ENCODE peak calls at places on chromosomes 13 and 19, in nine cellular contexts. One of them, this sample, is unnamed. For H3K36me3, the result is how much of the 10 kb centered on the place peaks cover.

GRCh38 chr19:38658462-38659306 is 11.2 kb downstream of the ACTN4 start:
- DNase-seq in thoracic aorta: no peak
- DNase-seq in PC-3: peak
- DNase-seq in CD8-positive, alpha-beta T cell: no peak
- DNase-seq in prostate gland: peak
- DNase-seq in SK-N-SH: no peak
- DNase-seq in IMR-90: peak
- DNase-seq in spleen: no peak
- DNase-seq in uterus: peak
- DNase-seq in this sample: no peak

GRCh38 chr13:54949735-54950134 is 1921.1 kb downstream of the OLFM4 start:
- DNase-seq in thoracic aorta: no peak
- DNase-seq in PC-3: no peak
- DNase-seq in CD8-positive, alpha-beta T cell: no peak
- DNase-seq in prostate gland: no peak
- DNase-seq in SK-N-SH: no peak
- DNase-seq in IMR-90: no peak
- DNase-seq in spleen: no peak
- DNase-seq in uterus: no peak
- DNase-seq in this sample: no peak

GRCh38 chr19:28010656-28011055 is 1202.3 kb downstream of the UQCRFS1 start:
- DNase-seq in thoracic aorta: no peak
- DNase-seq in PC-3: no peak
- DNase-seq in CD8-positive, alpha-beta T cell: no peak
- DNase-seq in prostate gland: no peak
- DNase-seq in SK-N-SH: no peak
- DNase-seq in IMR-90: no peak
- DNase-seq in spleen: no peak
- DNase-seq in uterus: no peak
- DNase-seq in this sample: no peak

GRCh38 chr19:38952395-38953165 is 21.8 kb downstream of the MRPS12 start:
- DNase-seq in thoracic aorta: no peak
- DNase-seq in PC-3: peak
- DNase-seq in CD8-positive, alpha-beta T cell: peak
- DNase-seq in prostate gland: no peak
- DNase-seq in SK-N-SH: no peak
- DNase-seq in IMR-90: peak
- DNase-seq in spleen: peak
- DNase-seq in uterus: no peak
- DNase-seq in this sample: no peak

GRCh38 chr13:76683854-76684253 is 202.4 kb downstream of the KCTD12 start:
- DNase-seq in thoracic aorta: no peak
- DNase-seq in PC-3: no peak
- DNase-seq in CD8-positive, alpha-beta T cell: no peak
- DNase-seq in prostate gland: no peak
- DNase-seq in SK-N-SH: no peak
- DNase-seq in IMR-90: no peak
- DNase-seq in spleen: no peak
- DNase-seq in uterus: no peak
- DNase-seq in this sample: no peak

GRCh38 chr19:16773259-16773658 is 53.6 kb downstream of the NWD1 start:
- DNase-seq in thoracic aorta: no peak
- DNase-seq in PC-3: peak
- DNase-seq in CD8-positive, alpha-beta T cell: no peak
- DNase-seq in prostate gland: no peak
- DNase-seq in SK-N-SH: no peak
- DNase-seq in IMR-90: no peak
- DNase-seq in spleen: no peak
- DNase-seq in uterus: no peak
- DNase-seq in this sample: no peak

GRCh38 chr13:76969488-76970365 is 21.4 kb downstream of the ACOD1 start:
- DNase-seq in thoracic aorta: no peak
- DNase-seq in PC-3: peak
- DNase-seq in CD8-positive, alpha-beta T cell: no peak
- DNase-seq in prostate gland: no peak
- DNase-seq in SK-N-SH: no peak
- DNase-seq in IMR-90: no peak
- DNase-seq in spleen: no peak
- DNase-seq in uterus: no peak
- DNase-seq in this sample: no peak

GRCh38 chr19:12841094-12841493 is 2.8 kb downstream of the MAST1 start:
- DNase-seq in thoracic aorta: no peak
- DNase-seq in PC-3: no peak
- DNase-seq in CD8-positive, alpha-beta T cell: no peak
- DNase-seq in prostate gland: no peak
- DNase-seq in SK-N-SH: peak
- DNase-seq in IMR-90: peak
- DNase-seq in spleen: no peak
- DNase-seq in uterus: no peak
- DNase-seq in this sample: no peak

GRCh38 chr13:37289212-37289935 is 183.9 kb upstream of the CSNK1A1L start:
- DNase-seq in thoracic aorta: no peak
- DNase-seq in PC-3: no peak
- DNase-seq in CD8-positive, alpha-beta T cell: no peak
- DNase-seq in prostate gland: no peak
- DNase-seq in SK-N-SH: no peak
- DNase-seq in IMR-90: no peak
- DNase-seq in spleen: no peak
- DNase-seq in uterus: no peak
- DNase-seq in this sample: no peak

GRCh38 chr19:3243851-3244700 is 19.6 kb downstream of the CELF5 start:
- DNase-seq in thoracic aorta: no peak
- DNase-seq in PC-3: peak
- DNase-seq in CD8-positive, alpha-beta T cell: peak
- DNase-seq in prostate gland: no peak
- DNase-seq in SK-N-SH: no peak
- DNase-seq in IMR-90: peak
- DNase-seq in spleen: no peak
- DNase-seq in uterus: no peak
- DNase-seq in this sample: no peak

GRCh38 chr13:20796791-20797513 is 23.2 kb upstream of the EEF1AKMT1 start:
- DNase-seq in thoracic aorta: no peak
- DNase-seq in PC-3: peak
- DNase-seq in CD8-positive, alpha-beta T cell: no peak
- DNase-seq in prostate gland: no peak
- DNase-seq in SK-N-SH: no peak
- DNase-seq in IMR-90: peak
- DNase-seq in spleen: no peak
- DNase-seq in uterus: no peak
- DNase-seq in this sample: no peak

GRCh38 chr19:55487884-55488687 is at the start of gene SSC5D:
- DNase-seq in thoracic aorta: no peak
- DNase-seq in PC-3: no peak
- DNase-seq in CD8-positive, alpha-beta T cell: no peak
- DNase-seq in prostate gland: no peak
- DNase-seq in SK-N-SH: peak
- DNase-seq in IMR-90: peak
- DNase-seq in spleen: no peak
- DNase-seq in uterus: peak
- DNase-seq in this sample: no peak

GRCh38 chr19:49132974-49133609 is 13.7 kb downstream of the PPFIA3 start:
- DNase-seq in thoracic aorta: no peak
- DNase-seq in PC-3: no peak
- DNase-seq in CD8-positive, alpha-beta T cell: peak
- DNase-seq in prostate gland: no peak
- DNase-seq in SK-N-SH: peak
- DNase-seq in IMR-90: no peak
- DNase-seq in spleen: no peak
- DNase-seq in uterus: no peak
- DNase-seq in this sample: no peak

GRCh38 chr13:113460599-113460998 is 7.3 kb upstream of the ADPRHL1 start:
- DNase-seq in thoracic aorta: no peak
- DNase-seq in PC-3: no peak
- DNase-seq in CD8-positive, alpha-beta T cell: no peak
- DNase-seq in prostate gland: no peak
- DNase-seq in SK-N-SH: no peak
- DNase-seq in IMR-90: no peak
- DNase-seq in spleen: peak
- DNase-seq in uterus: no peak
- DNase-seq in this sample: no peak
- H3K27ac ChIP-seq in thoracic aorta: no peak
- H3K27ac ChIP-seq in PC-3: no peak
- H3K27ac ChIP-seq in CD8-positive, alpha-beta T cell: no peak
- H3K27ac ChIP-seq in prostate gland: no peak
- H3K27ac ChIP-seq in SK-N-SH: no peak
- H3K27ac ChIP-seq in IMR-90: no peak
- H3K27ac ChIP-seq in spleen: no peak
- H3K27ac ChIP-seq in uterus: no peak
- H3K27ac ChIP-seq in this sample: no peak

DNA sequence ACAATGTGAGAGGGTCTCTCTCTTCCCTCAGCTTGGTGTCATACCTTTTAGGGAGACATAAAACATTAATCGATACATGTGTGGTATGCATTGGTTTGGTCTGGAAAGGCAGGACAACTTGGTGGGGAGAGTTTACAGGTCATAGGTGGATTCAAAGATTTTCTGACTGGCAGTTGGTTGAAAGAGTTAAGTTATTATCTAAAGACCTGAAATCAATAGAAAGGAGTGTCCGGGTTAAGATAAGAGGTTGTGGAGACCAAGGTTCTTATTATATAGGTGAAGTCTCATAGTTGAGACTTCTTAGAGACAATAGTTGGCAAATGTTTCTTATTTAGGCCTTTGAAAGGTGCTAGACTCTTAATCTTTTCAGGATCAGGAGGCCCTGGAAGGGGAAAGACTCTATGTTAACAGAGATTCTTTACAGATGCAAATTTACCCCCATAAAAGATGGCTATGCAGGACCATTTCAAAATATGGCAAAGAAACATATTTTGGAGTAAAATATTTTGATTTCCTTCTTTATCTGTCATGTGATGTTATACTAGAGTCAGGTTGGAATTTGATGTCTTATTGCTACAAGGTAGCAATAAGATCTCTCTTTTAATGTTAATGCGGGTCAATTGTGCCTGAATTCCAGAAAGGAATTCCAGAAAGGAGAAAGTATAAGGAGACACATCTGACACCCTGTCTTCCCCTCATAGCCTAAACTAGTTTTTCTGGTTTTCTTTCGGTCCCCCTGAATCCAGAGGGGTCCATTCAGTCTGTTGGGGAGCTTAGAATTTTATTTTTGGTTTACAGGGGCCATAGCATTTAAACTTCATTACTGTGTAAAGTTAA is 59.2 kb upstream of the RCBTB2 start:
- DNase-seq in thoracic aorta: no peak
- DNase-seq in PC-3: no peak
- DNase-seq in CD8-positive, alpha-beta T cell: no peak
- DNase-seq in prostate gland: no peak
- DNase-seq in SK-N-SH: no peak
- DNase-seq in IMR-90: no peak
- DNase-seq in spleen: no peak
- DNase-seq in uterus: no peak
- DNase-seq in this sample: no peak
- H3K4me3 ChIP-seq in thoracic aorta: no peak
- H3K4me3 ChIP-seq in PC-3: no peak
- H3K4me3 ChIP-seq in CD8-positive, alpha-beta T cell: no peak
- H3K4me3 ChIP-seq in prostate gland: no peak
- H3K4me3 ChIP-seq in SK-N-SH: no peak
- H3K4me3 ChIP-seq in IMR-90: no peak
- H3K4me3 ChIP-seq in spleen: no peak
- H3K4me3 ChIP-seq in uterus: no peak
- H3K4me3 ChIP-seq in this sample: no peak

GRCh38 chr19:46722004-46722380 is 5.1 kb upstream of the PRKD2 start:
- DNase-seq in thoracic aorta: no peak
- DNase-seq in PC-3: no peak
- DNase-seq in CD8-positive, alpha-beta T cell: no peak
- DNase-seq in prostate gland: no peak
- DNase-seq in SK-N-SH: no peak
- DNase-seq in IMR-90: no peak
- DNase-seq in spleen: peak
- DNase-seq in uterus: no peak
- DNase-seq in this sample: no peak
- H3K36me3 ChIP-seq in thoracic aorta: half or more
- H3K36me3 ChIP-seq in PC-3: under half
- H3K36me3 ChIP-seq in CD8-positive, alpha-beta T cell: under half
- H3K36me3 ChIP-seq in prostate gland: under half
- H3K36me3 ChIP-seq in SK-N-SH: under half
- H3K36me3 ChIP-seq in IMR-90: half or more
- H3K36me3 ChIP-seq in spleen: half or more
- H3K36me3 ChIP-seq in uterus: under half
- H3K36me3 ChIP-seq in this sample: half or more

DNA sequence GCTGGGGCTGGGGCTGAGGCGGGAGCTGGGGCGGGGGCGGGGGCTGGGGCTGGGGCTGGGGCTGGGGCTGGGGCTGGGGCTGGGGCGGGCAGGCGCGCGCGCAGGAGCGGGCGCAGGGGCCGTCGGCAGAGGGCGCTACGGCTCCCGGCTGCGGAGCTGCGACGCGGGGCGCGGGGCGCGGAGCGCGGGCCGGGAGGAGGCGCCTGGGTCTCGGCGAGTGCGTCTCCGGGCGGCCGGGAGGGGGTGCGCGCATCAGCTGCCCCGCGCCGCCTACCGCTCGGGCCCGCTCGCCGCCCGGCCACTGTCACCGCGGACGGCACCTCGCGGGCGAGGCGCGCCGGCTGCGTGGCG is 416 bp upstream of the MTUS2 start:
- DNase-seq in thoracic aorta: no peak
- DNase-seq in PC-3: peak
- DNase-seq in CD8-positive, alpha-beta T cell: peak
- DNase-seq in prostate gland: no peak
- DNase-seq in SK-N-SH: peak
- DNase-seq in IMR-90: peak
- DNase-seq in spleen: no peak
- DNase-seq in uterus: no peak
- DNase-seq in this sample: peak
- H3K27ac ChIP-seq in thoracic aorta: peak
- H3K27ac ChIP-seq in PC-3: no peak
- H3K27ac ChIP-seq in CD8-positive, alpha-beta T cell: no peak
- H3K27ac ChIP-seq in prostate gland: no peak
- H3K27ac ChIP-seq in SK-N-SH: no peak
- H3K27ac ChIP-seq in IMR-90: no peak
- H3K27ac ChIP-seq in spleen: no peak
- H3K27ac ChIP-seq in uterus: no peak
- H3K27ac ChIP-seq in this sample: no peak

DNA sequence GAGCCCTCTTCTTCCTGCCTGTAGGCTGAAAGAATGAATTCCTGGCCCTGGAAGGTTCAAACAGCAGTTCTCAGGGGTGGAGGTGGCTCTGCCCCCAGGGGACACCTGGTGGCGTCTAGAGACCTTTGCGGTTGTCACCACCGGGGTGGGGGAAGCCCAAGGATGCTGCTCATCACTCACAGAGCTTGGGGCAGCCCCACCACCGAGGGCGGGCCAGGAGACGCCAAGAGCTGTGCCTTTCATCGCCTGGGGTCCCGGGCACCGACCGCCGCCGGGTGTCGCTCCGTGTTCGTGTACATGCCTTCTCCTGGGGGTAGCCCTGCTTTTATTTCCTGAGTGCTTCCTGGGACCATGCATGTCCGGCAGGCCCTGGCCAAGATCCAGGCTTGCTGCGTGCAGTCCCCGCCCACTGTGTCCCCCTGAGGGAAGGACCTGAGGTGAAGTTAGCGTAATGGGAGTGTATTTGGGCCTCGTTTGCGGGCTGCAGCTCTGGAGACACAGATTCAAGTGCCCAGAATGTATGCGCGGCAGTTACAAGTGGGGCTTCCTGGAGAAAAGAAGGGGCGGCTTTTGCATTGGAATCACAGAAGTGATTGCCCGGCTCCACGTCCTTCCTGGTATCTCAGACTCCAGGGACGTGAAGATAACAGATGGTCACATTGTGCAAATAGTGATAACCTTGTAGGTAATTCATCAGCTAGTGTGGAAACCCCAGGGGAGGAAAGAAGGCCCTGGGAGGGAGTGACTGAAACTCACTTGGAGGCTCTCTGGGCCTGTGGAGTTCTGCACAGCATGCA is 7.8 kb downstream of the DOT1L start:
- DNase-seq in thoracic aorta: no peak
- DNase-seq in PC-3: no peak
- DNase-seq in CD8-positive, alpha-beta T cell: peak
- DNase-seq in prostate gland: no peak
- DNase-seq in SK-N-SH: peak
- DNase-seq in IMR-90: peak
- DNase-seq in spleen: peak
- DNase-seq in uterus: no peak
- DNase-seq in this sample: peak
- H3K4me3 ChIP-seq in thoracic aorta: no peak
- H3K4me3 ChIP-seq in PC-3: no peak
- H3K4me3 ChIP-seq in CD8-positive, alpha-beta T cell: no peak
- H3K4me3 ChIP-seq in prostate gland: no peak
- H3K4me3 ChIP-seq in SK-N-SH: no peak
- H3K4me3 ChIP-seq in IMR-90: no peak
- H3K4me3 ChIP-seq in spleen: peak
- H3K4me3 ChIP-seq in uterus: no peak
- H3K4me3 ChIP-seq in this sample: no peak

This sample was measured in effector memory CD4-positive, alpha-beta T cell.